ENCODE peak calls at places on chromosomes 12 and 14, in four cellular contexts. J is adrenal gland, S is HL-60, Z is GM10248. Y is an unnamed sample.

GRCh38 chr12:3551386-3551785 is 60.4 kb downstream of the PRMT8 start:
- DNase-seq in Z (no peak), J (no peak), S (no peak), Y (no peak)

GRCh38 chr14:55062517-55063351 is 11.3 kb downstream of the MAPK1IP1L start:
- DNase-seq in J (peak), Z (no peak), S (no peak), Y (no peak)

GRCh38 chr12:103626498-103626897 is 39.4 kb downstream of the STAB2 start:
- DNase-seq in J (peak), S (no peak), Z (no peak), Y (no peak)

GRCh38 chr14:51638071-51638944 is 13.4 kb upstream of the FRMD6 start:
- DNase-seq in Z (no peak), S (no peak), J (no peak), Y (no peak)

GRCh38 chr14:100580316-100581227 is 6.6 kb downstream of the BEGAIN start:
- DNase-seq in Z (no peak), S (no peak), J (no peak), Y (no peak)

GRCh38 chr14:36054353-36055051 is 122.0 kb downstream of the PTCSC3 start:
- DNase-seq in J (peak), S (no peak), Z (no peak), Y (no peak)

GRCh38 chr12:69007166-69007857 is 74.3 kb upstream of the CPM start:
- DNase-seq in Z (no peak), S (peak), J (no peak), Y (no peak)

GRCh38 chr14:101078892-101079221 is 175.3 kb upstream of the RTL1 start:
- DNase-seq in Z (no peak), J (peak), S (no peak), Y (no peak)

GRCh38 chr12:133202493-133203343 is 21.4 kb downstream of the ZNF268 start:
- DNase-seq in Z (no peak), J (no peak), S (no peak), Y (no peak)

Y was measured in SK-N-DZ.